ENCODE peak calls at places on chromosomes 6 and 20, in ten cellular contexts. One of them, this sample, is unnamed.

GRCh38 chr20:29743101-29743931 is 1514.1 kb upstream of the DEFB115 start:
- DNase-seq in lower lobe of right lung: no peak
- DNase-seq in neural progenitor cell: no peak
- DNase-seq in foreskin fibroblast: no peak
- DNase-seq in dorsolateral prefrontal cortex: no peak
- DNase-seq in Caco-2: peak
- DNase-seq in body of pancreas: no peak
- DNase-seq in left ventricle myocardium inferior: no peak
- DNase-seq in ovary: no peak
- DNase-seq in OCI-LY7: no peak
- DNase-seq in this sample: no peak

GRCh38 chr20:25984933-25985332 is 288.3 kb upstream of the ZNF337 start:
- DNase-seq in lower lobe of right lung: peak
- DNase-seq in neural progenitor cell: no peak
- DNase-seq in foreskin fibroblast: peak
- DNase-seq in dorsolateral prefrontal cortex: peak
- DNase-seq in Caco-2: no peak
- DNase-seq in body of pancreas: peak
- DNase-seq in left ventricle myocardium inferior: peak
- DNase-seq in ovary: peak
- DNase-seq in OCI-LY7: no peak
- DNase-seq in this sample: peak

GRCh38 chr6:28710466-28711191 is 184.9 kb downstream of the GPX5 start:
- DNase-seq in lower lobe of right lung: no peak
- DNase-seq in neural progenitor cell: peak
- DNase-seq in foreskin fibroblast: no peak
- DNase-seq in dorsolateral prefrontal cortex: no peak
- DNase-seq in Caco-2: no peak
- DNase-seq in body of pancreas: no peak
- DNase-seq in left ventricle myocardium inferior: no peak
- DNase-seq in ovary: no peak
- DNase-seq in OCI-LY7: peak
- DNase-seq in this sample: peak

GRCh38 chr6:15551798-15552197 is 111.0 kb downstream of the DTNBP1 start:
- DNase-seq in lower lobe of right lung: no peak
- DNase-seq in neural progenitor cell: peak
- DNase-seq in foreskin fibroblast: no peak
- DNase-seq in dorsolateral prefrontal cortex: no peak
- DNase-seq in Caco-2: no peak
- DNase-seq in body of pancreas: peak
- DNase-seq in left ventricle myocardium inferior: no peak
- DNase-seq in ovary: no peak
- DNase-seq in OCI-LY7: peak
- DNase-seq in this sample: no peak

GRCh38 chr20:11838076-11838636 is 79.5 kb upstream of the BTBD3 start:
- DNase-seq in lower lobe of right lung: no peak
- DNase-seq in neural progenitor cell: no peak
- DNase-seq in foreskin fibroblast: no peak
- DNase-seq in dorsolateral prefrontal cortex: no peak
- DNase-seq in Caco-2: no peak
- DNase-seq in body of pancreas: no peak
- DNase-seq in left ventricle myocardium inferior: no peak
- DNase-seq in ovary: no peak
- DNase-seq in OCI-LY7: no peak
- DNase-seq in this sample: no peak

GRCh38 chr20:58010186-58010585 is 218.3 kb downstream of the ANKRD60 start:
- DNase-seq in lower lobe of right lung: no peak
- DNase-seq in neural progenitor cell: no peak
- DNase-seq in foreskin fibroblast: no peak
- DNase-seq in dorsolateral prefrontal cortex: no peak
- DNase-seq in Caco-2: peak
- DNase-seq in body of pancreas: no peak
- DNase-seq in left ventricle myocardium inferior: no peak
- DNase-seq in ovary: no peak
- DNase-seq in OCI-LY7: no peak
- DNase-seq in this sample: no peak

GRCh38 chr20:33915726-33916331 is 77.9 kb upstream of the RALY start:
- DNase-seq in lower lobe of right lung: peak
- DNase-seq in neural progenitor cell: peak
- DNase-seq in foreskin fibroblast: no peak
- DNase-seq in dorsolateral prefrontal cortex: no peak
- DNase-seq in Caco-2: peak
- DNase-seq in body of pancreas: peak
- DNase-seq in left ventricle myocardium inferior: peak
- DNase-seq in ovary: peak
- DNase-seq in OCI-LY7: peak
- DNase-seq in this sample: no peak

GRCh38 chr6:50381106-50381415 is 331.3 kb upstream of the DEFB112 start:
- DNase-seq in lower lobe of right lung: no peak
- DNase-seq in neural progenitor cell: peak
- DNase-seq in foreskin fibroblast: no peak
- DNase-seq in dorsolateral prefrontal cortex: no peak
- DNase-seq in Caco-2: no peak
- DNase-seq in body of pancreas: no peak
- DNase-seq in left ventricle myocardium inferior: no peak
- DNase-seq in ovary: no peak
- DNase-seq in OCI-LY7: no peak
- DNase-seq in this sample: no peak

GRCh38 chr6:139374357-139375238 is at the start of gene CITED2:
- DNase-seq in lower lobe of right lung: peak
- DNase-seq in neural progenitor cell: peak
- DNase-seq in foreskin fibroblast: peak
- DNase-seq in dorsolateral prefrontal cortex: peak
- DNase-seq in Caco-2: peak
- DNase-seq in body of pancreas: peak
- DNase-seq in left ventricle myocardium inferior: peak
- DNase-seq in ovary: peak
- DNase-seq in OCI-LY7: peak
- DNase-seq in this sample: peak

GRCh38 chr6:139378226-139378625 is 3.8 kb upstream of the CITED2 start:
- DNase-seq in lower lobe of right lung: no peak
- DNase-seq in neural progenitor cell: no peak
- DNase-seq in foreskin fibroblast: no peak
- DNase-seq in dorsolateral prefrontal cortex: no peak
- DNase-seq in Caco-2: no peak
- DNase-seq in body of pancreas: no peak
- DNase-seq in left ventricle myocardium inferior: no peak
- DNase-seq in ovary: no peak
- DNase-seq in OCI-LY7: no peak
- DNase-seq in this sample: no peak

GRCh38 chr6:139376054-139376355 is 1.6 kb upstream of the CITED2 start:
- DNase-seq in lower lobe of right lung: peak
- DNase-seq in neural progenitor cell: no peak
- DNase-seq in foreskin fibroblast: no peak
- DNase-seq in dorsolateral prefrontal cortex: no peak
- DNase-seq in Caco-2: no peak
- DNase-seq in body of pancreas: no peak
- DNase-seq in left ventricle myocardium inferior: peak
- DNase-seq in ovary: no peak
- DNase-seq in OCI-LY7: no peak
- DNase-seq in this sample: no peak

GRCh38 chr6:139375239-139376053 is 998 bp upstream of the CITED2 start:
- DNase-seq in lower lobe of right lung: peak
- DNase-seq in neural progenitor cell: peak
- DNase-seq in foreskin fibroblast: peak
- DNase-seq in dorsolateral prefrontal cortex: peak
- DNase-seq in Caco-2: peak
- DNase-seq in body of pancreas: peak
- DNase-seq in left ventricle myocardium inferior: peak
- DNase-seq in ovary: peak
- DNase-seq in OCI-LY7: peak
- DNase-seq in this sample: peak

DNA sequence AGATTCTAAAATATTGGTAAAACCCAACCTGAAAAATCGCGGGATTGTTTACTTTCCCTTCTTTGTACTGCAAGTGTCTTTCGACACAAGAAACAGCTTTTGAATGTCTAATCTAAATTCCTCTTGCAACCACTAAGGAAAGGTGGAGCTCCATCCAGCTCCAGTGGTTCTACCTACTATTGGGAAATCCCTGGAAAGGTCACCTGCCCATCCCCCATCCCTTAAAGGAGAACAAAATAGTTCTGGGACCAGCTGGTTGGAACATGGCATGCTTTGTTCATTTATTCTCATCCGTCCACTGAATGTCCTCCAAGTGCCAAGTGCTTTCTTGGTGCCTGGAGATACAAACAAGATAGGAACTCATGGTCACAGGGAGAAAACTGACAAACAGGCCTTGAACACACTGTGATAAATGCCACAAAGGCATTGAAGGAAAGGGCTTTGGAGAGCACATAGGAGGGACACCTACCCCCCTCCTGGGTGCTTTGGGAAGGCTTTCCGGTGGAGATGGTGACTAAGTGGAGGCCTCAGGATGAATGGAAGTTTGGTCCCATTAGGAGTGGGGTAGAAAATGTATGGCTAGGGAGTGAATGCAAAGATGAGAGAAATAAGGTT is 2.3 kb upstream of the CITED2 start:
- DNase-seq in lower lobe of right lung: no peak
- DNase-seq in neural progenitor cell: peak
- DNase-seq in foreskin fibroblast: peak
- DNase-seq in dorsolateral prefrontal cortex: no peak
- DNase-seq in Caco-2: peak
- DNase-seq in body of pancreas: peak
- DNase-seq in left ventricle myocardium inferior: no peak
- DNase-seq in ovary: peak
- DNase-seq in OCI-LY7: no peak
- DNase-seq in this sample: no peak
- H3K4me3 ChIP-seq in lower lobe of right lung: peak
- H3K4me3 ChIP-seq in neural progenitor cell: peak
- H3K4me3 ChIP-seq in foreskin fibroblast: peak
- H3K4me3 ChIP-seq in dorsolateral prefrontal cortex: no peak
- H3K4me3 ChIP-seq in Caco-2: peak
- H3K4me3 ChIP-seq in body of pancreas: no peak
- H3K4me3 ChIP-seq in left ventricle myocardium inferior: peak
- H3K4me3 ChIP-seq in ovary: peak
- H3K4me3 ChIP-seq in OCI-LY7: peak
- H3K4me3 ChIP-seq in this sample: no peak

DNA sequence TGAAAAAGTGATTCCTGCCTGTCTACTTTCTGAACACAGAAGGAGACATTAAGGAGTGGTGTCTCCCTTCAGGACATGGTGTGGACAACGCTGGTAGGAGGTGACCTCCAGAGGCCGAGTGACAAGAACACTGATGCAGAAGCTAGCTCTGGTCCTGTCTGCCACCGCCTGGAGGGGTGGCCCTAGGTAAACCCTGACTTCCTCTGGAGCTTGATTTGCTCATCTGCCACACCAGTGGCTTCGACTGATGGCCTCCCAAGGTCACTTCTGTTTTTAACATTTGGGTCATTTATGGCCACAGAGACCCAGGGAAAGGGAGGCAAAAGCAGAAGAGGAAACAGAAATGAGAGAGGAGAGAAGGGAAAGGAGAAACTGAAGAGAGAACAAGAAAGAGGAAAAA is 49.3 kb upstream of the SLC22A23 start:
- DNase-seq in lower lobe of right lung: no peak
- DNase-seq in neural progenitor cell: no peak
- DNase-seq in foreskin fibroblast: no peak
- DNase-seq in dorsolateral prefrontal cortex: no peak
- DNase-seq in Caco-2: no peak
- DNase-seq in body of pancreas: no peak
- DNase-seq in left ventricle myocardium inferior: no peak
- DNase-seq in ovary: no peak
- DNase-seq in OCI-LY7: no peak
- DNase-seq in this sample: no peak
- TF ChIP-seq CTCF in lower lobe of right lung: no peak
- TF ChIP-seq CTCF in neural progenitor cell: no peak
- TF ChIP-seq CTCF in foreskin fibroblast: no peak
- TF ChIP-seq CTCF in dorsolateral prefrontal cortex: no peak
- TF ChIP-seq CTCF in Caco-2: no peak
- TF ChIP-seq CTCF in body of pancreas: no peak
- TF ChIP-seq CTCF in left ventricle myocardium inferior: no peak
- TF ChIP-seq CTCF in ovary: no peak
- TF ChIP-seq CTCF in OCI-LY7: no peak
- TF ChIP-seq CTCF in this sample: no peak

GRCh38 chr6:133895573-133896343 is 6.8 kb downstream of the TCF21 start:
- DNase-seq in lower lobe of right lung: no peak
- DNase-seq in neural progenitor cell: peak
- DNase-seq in foreskin fibroblast: peak
- DNase-seq in dorsolateral prefrontal cortex: no peak
- DNase-seq in Caco-2: no peak
- DNase-seq in body of pancreas: no peak
- DNase-seq in left ventricle myocardium inferior: peak
- DNase-seq in ovary: peak
- DNase-seq in OCI-LY7: no peak
- DNase-seq in this sample: no peak
- H3K4me3 ChIP-seq in lower lobe of right lung: peak
- H3K4me3 ChIP-seq in neural progenitor cell: peak
- H3K4me3 ChIP-seq in foreskin fibroblast: peak
- H3K4me3 ChIP-seq in dorsolateral prefrontal cortex: no peak
- H3K4me3 ChIP-seq in Caco-2: no peak
- H3K4me3 ChIP-seq in body of pancreas: no peak
- H3K4me3 ChIP-seq in left ventricle myocardium inferior: peak
- H3K4me3 ChIP-seq in ovary: peak
- H3K4me3 ChIP-seq in OCI-LY7: no peak
- H3K4me3 ChIP-seq in this sample: no peak

GRCh38 chr6:109048670-109049415 is 45.8 kb downstream of the SESN1 start:
- DNase-seq in lower lobe of right lung: no peak
- DNase-seq in neural progenitor cell: no peak
- DNase-seq in foreskin fibroblast: no peak
- DNase-seq in dorsolateral prefrontal cortex: no peak
- DNase-seq in Caco-2: no peak
- DNase-seq in body of pancreas: no peak
- DNase-seq in left ventricle myocardium inferior: no peak
- DNase-seq in ovary: no peak
- DNase-seq in OCI-LY7: no peak
- DNase-seq in this sample: no peak

GRCh38 chr6:109051301-109051700 is 43.3 kb downstream of the SESN1 start:
- DNase-seq in lower lobe of right lung: no peak
- DNase-seq in neural progenitor cell: no peak
- DNase-seq in foreskin fibroblast: no peak
- DNase-seq in dorsolateral prefrontal cortex: no peak
- DNase-seq in Caco-2: no peak
- DNase-seq in body of pancreas: no peak
- DNase-seq in left ventricle myocardium inferior: no peak
- DNase-seq in ovary: no peak
- DNase-seq in OCI-LY7: no peak
- DNase-seq in this sample: no peak

GRCh38 chr6:109048176-109048575 is 46.5 kb downstream of the SESN1 start:
- DNase-seq in lower lobe of right lung: no peak
- DNase-seq in neural progenitor cell: no peak
- DNase-seq in foreskin fibroblast: no peak
- DNase-seq in dorsolateral prefrontal cortex: no peak
- DNase-seq in Caco-2: no peak
- DNase-seq in body of pancreas: no peak
- DNase-seq in left ventricle myocardium inferior: no peak
- DNase-seq in ovary: no peak
- DNase-seq in OCI-LY7: no peak
- DNase-seq in this sample: no peak

GRCh38 chr6:109050447-109051102 is 44.1 kb downstream of the SESN1 start:
- DNase-seq in lower lobe of right lung: no peak
- DNase-seq in neural progenitor cell: no peak
- DNase-seq in foreskin fibroblast: no peak
- DNase-seq in dorsolateral prefrontal cortex: no peak
- DNase-seq in Caco-2: no peak
- DNase-seq in body of pancreas: no peak
- DNase-seq in left ventricle myocardium inferior: no peak
- DNase-seq in ovary: no peak
- DNase-seq in OCI-LY7: no peak
- DNase-seq in this sample: no peak

DNA sequence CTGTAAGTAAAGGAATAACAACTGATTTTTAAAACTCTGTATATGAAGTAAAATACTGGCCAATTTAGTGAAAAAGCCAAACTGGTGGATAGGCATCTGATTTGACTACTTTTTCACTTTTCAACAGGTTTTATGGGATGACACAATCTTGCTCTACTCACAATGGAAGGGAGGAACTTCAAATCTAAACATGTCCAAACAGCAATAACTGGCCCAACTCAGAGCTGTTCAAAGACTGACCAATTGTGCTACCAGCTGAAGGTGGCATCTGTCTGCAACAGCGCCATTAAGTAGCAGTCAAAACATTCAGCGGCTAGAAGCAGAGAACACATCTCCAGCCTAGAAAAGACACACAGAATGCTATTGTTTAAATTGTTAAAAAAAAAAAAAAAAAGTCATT is 44.6 kb downstream of the SESN1 start:
- DNase-seq in lower lobe of right lung: no peak
- DNase-seq in neural progenitor cell: no peak
- DNase-seq in foreskin fibroblast: no peak
- DNase-seq in dorsolateral prefrontal cortex: no peak
- DNase-seq in Caco-2: no peak
- DNase-seq in body of pancreas: no peak
- DNase-seq in left ventricle myocardium inferior: no peak
- DNase-seq in ovary: no peak
- DNase-seq in OCI-LY7: no peak
- DNase-seq in this sample: no peak
- TF ChIP-seq CTCF in lower lobe of right lung: no peak
- TF ChIP-seq CTCF in neural progenitor cell: no peak
- TF ChIP-seq CTCF in foreskin fibroblast: no peak
- TF ChIP-seq CTCF in dorsolateral prefrontal cortex: peak
- TF ChIP-seq CTCF in Caco-2: no peak
- TF ChIP-seq CTCF in body of pancreas: no peak
- TF ChIP-seq CTCF in left ventricle myocardium inferior: no peak
- TF ChIP-seq CTCF in ovary: no peak
- TF ChIP-seq CTCF in OCI-LY7: no peak
- TF ChIP-seq CTCF in this sample: no peak

This sample was measured in HFF-Myc.